ENCODE peak calls at places on chromosomes 13 and 19, in four cellular contexts. U is pancreas, R is esophagus muscularis mucosa, Z is psoas muscle. C is an unnamed sample. For H3K36me3, the result is how much of the 10 kb centered on the place peaks cover.

GRCh38 chr13:113589961-113590339 is 5.4 kb downstream of the TFDP1 start:
- DNase-seq in R (peak), Z (peak), U (no peak), C (peak)

GRCh38 chr19:33998739-33999345 is 173.5 kb upstream of the LSM14A start:
- DNase-seq in Z (no peak), R (no peak), U (no peak), C (no peak)

GRCh38 chr13:112159575-112160547 is 92.9 kb downstream of the SOX1 start:
- DNase-seq in U (no peak), R (no peak), Z (no peak), C (no peak)

GRCh38 chr13:91112878-91113277 is 234.6 kb upstream of the MIR17HG start:
- DNase-seq in U (no peak), Z (no peak), R (no peak), C (no peak)

GRCh38 chr19:30453768-30454167 is 81.6 kb downstream of the ZNF536 start:
- DNase-seq in R (no peak), Z (no peak), U (no peak), C (no peak)

GRCh38 chr19:50912727-50913716 is 1.8 kb upstream of the KLK4 start:
- DNase-seq in R (no peak), U (no peak), Z (no peak), C (no peak)

GRCh38 chr19:7743425-7743841 is 3.9 kb downstream of the CD209 start:
- DNase-seq in Z (no peak), U (no peak), R (no peak), C (no peak)

GRCh38 chr19:35495107-35496064 is 5.1 kb upstream of the KRTDAP start:
- DNase-seq in Z (peak), R (no peak), U (peak), C (no peak)

GRCh38 chr13:80562423-80562822 is 221.5 kb upstream of the SPRY2 start:
- DNase-seq in R (no peak), Z (no peak), U (no peak), C (no peak)

GRCh38 chr19:35293733-35294309 is 1.9 kb downstream of the MAG start:
- DNase-seq in U (no peak), Z (no peak), R (no peak), C (no peak)

GRCh38 chr19:58261600-58261967 is 17.2 kb upstream of the ZNF8 start:
- DNase-seq in U (no peak), Z (no peak), R (no peak), C (no peak)

GRCh38 chr13:102317593-102317992 is 84.3 kb downstream of the FGF14 start:
- DNase-seq in U (peak), R (no peak), Z (peak), C (peak)

GRCh38 chr19:6318772-6319171 is 14.6 kb downstream of the ACER1 start:
- DNase-seq in Z (no peak), U (no peak), R (no peak), C (no peak)

GRCh38 chr19:30420881-30421280 is 48.7 kb downstream of the ZNF536 start:
- DNase-seq in R (peak), U (no peak), Z (no peak), C (no peak)

GRCh38 chr13:70310720-70311119 is 202.5 kb upstream of the KLHL1 start:
- DNase-seq in U (no peak), Z (no peak), R (no peak), C (no peak)

GRCh38 chr13:24194447-24194846 is 33.9 kb downstream of the SPATA13 start:
- DNase-seq in R (peak), Z (no peak), U (no peak), C (no peak)

GRCh38 chr13:24192811-24193162 is 32.3 kb downstream of the SPATA13 start:
- DNase-seq in Z (no peak), R (no peak), U (no peak), C (no peak)

GRCh38 chr13:24196593-24197197 is 36.2 kb downstream of the SPATA13 start:
- DNase-seq in Z (no peak), U (no peak), R (no peak), C (no peak)

GRCh38 chr13:24195626-24196025 is 35.1 kb downstream of the SPATA13 start:
- DNase-seq in R (no peak), U (no peak), Z (no peak), C (no peak)

GRCh38 chr13:24192036-24192810 is 31.7 kb downstream of the SPATA13 start:
- DNase-seq in Z (no peak), U (no peak), R (peak), C (no peak)
- H3K27ac ChIP-seq in Z (no peak), U (peak), R (no peak), C (no peak)

GRCh38 chr19:12672744-12673143 is 6.1 kb downstream of the WDR83 start:
- DNase-seq in U (no peak), Z (no peak), R (no peak), C (no peak)

GRCh38 chr19:12676928-12677327 is 4.8 kb downstream of the DHPS start:
- DNase-seq in U (no peak), R (no peak), Z (no peak), C (no peak)

GRCh38 chr19:12676384-12676792 is 5.3 kb downstream of the DHPS start:
- DNase-seq in Z (peak), U (peak), R (peak), C (no peak)

GRCh38 chr19:12675940-12676339 is 5.7 kb downstream of the DHPS start:
- DNase-seq in R (no peak), Z (no peak), U (no peak), C (no peak)

DNA sequence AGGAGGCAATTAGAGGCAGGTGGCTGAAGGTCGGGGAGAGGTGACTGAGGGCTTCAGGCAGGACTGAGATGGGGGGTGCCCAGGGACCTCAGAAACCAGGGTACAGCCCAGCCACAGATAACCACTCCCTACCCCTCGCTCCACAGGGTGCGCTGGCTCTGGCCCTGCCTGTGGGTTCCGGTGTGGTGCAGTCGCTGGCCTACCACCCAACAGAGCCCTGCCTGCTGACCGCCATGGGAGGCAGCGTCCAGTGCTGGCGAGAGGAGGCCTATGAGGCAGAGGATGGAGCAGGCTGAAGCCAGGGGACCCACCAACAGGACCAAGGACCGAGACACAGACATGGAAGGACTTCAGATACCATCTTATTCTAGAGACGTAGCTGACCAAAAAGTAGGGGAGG is 6.3 kb downstream of the DHPS start:
- DNase-seq in U (no peak), Z (no peak), R (no peak), C (no peak)
- H3K36me3 ChIP-seq in U (under half), Z (half or more), R (half or more), C (half or more)

GRCh38 chr13:21243843-21244184 is 67.4 kb downstream of the MRPL57 start:
- DNase-seq in U (no peak), Z (no peak), R (no peak), C (no peak)

GRCh38 chr13:21243045-21243842 is 66.8 kb downstream of the MRPL57 start:
- DNase-seq in U (no peak), R (peak), Z (no peak), C (no peak)

GRCh38 chr13:21240586-21240985 is 64.1 kb downstream of the MRPL57 start:
- DNase-seq in Z (no peak), R (peak), U (no peak), C (no peak)

GRCh38 chr13:21238267-21238666 is 61.8 kb downstream of the MRPL57 start:
- DNase-seq in Z (no peak), U (no peak), R (no peak), C (no peak)

DNA sequence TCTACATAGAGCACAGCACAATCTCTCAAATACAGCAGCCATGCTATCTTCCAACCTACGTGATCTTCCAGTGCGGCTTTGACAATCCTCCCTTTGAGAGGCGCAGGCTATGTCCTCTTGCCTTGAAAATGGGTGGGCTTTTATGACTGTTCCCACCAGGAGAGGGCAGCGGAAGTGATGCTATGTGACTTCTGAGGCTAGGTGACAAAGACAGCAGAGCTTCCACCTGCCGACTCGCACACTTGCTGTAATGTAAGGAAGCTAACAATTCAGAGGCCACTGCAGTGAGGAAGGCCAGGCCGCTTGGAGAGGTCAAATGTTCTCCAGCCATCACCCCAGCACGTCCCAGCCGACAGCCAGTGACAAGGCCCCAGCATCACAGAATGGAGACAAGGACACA is 65.8 kb downstream of the MRPL57 start:
- DNase-seq in Z (no peak), U (no peak), R (peak), C (no peak)
- TF ChIP-seq CTCF in Z (no peak), U (no peak), R (no peak), C (no peak)

GRCh38 chr19:45971260-45971902 is 2.3 kb downstream of the NOVA2 start:
- DNase-seq in U (no peak), R (no peak), Z (no peak), C (no peak)
- H3K27ac ChIP-seq in U (no peak), R (no peak), Z (peak), C (no peak)

GRCh38 chr19:42234364-42234763 is 8.0 kb downstream of the GSK3A start:
- DNase-seq in Z (no peak), R (no peak), U (no peak), C (no peak)
- H3K36me3 ChIP-seq in Z (half or more), R (half or more), U (half or more), C (half or more)

C was measured in ascending aorta.